ENCODE peak calls at places on chromosomes 5 and 9, in eight cellular contexts. Z is cardiac muscle cell; R is transverse colon; F is astrocyte; M is fibroblast of villous mesenchyme; Y is CD4-positive, alpha-beta T cell; I is choroid plexus epithelial cell; E is lung. J is an unnamed sample.

GRCh38 chr5:111859031-111859430 is 102.0 kb upstream of the NREP start:
- DNase-seq in Z (no peak), R (no peak), F (peak; percentile 87), M (no peak), Y (no peak), I (peak; percentile 82), E (no peak), J (no peak)

GRCh38 chr9:88303785-88304495 is 84.3 kb upstream of the SPIN1 start:
- DNase-seq in Z (no peak), R (no peak), F (peak; percentile 71), M (peak; percentile 22), Y (no peak), I (peak; percentile 33), E (no peak), J (peak; percentile 61)

GRCh38 chr5:140303987-140304386 is 1.1 kb upstream of the PFDN1 start:
- DNase-seq in Z (no peak), R (no peak), F (no peak), M (no peak), Y (no peak), I (no peak), E (no peak), J (no peak)

GRCh38 chr5:102713682-102714231 is 41.3 kb upstream of the PAM start:
- DNase-seq in Z (peak; percentile 1), R (no peak), F (no peak), M (no peak), Y (no peak), I (peak; percentile 9), E (no peak), J (no peak)

GRCh38 chr5:3185488-3185887 is 410.1 kb upstream of the IRX1 start:
- DNase-seq in Z (no peak), R (no peak), F (no peak), M (no peak), Y (no peak), I (no peak), E (no peak), J (no peak)

GRCh38 chr5:80753712-80754111 is 98.9 kb upstream of the DHFR start:
- DNase-seq in Z (no peak), R (no peak), F (no peak), M (peak; percentile 27), Y (no peak), I (no peak), E (no peak), J (no peak)

GRCh38 chr5:91938441-91938840 is 555.3 kb upstream of the ARRDC3 start:
- DNase-seq in Z (no peak), R (no peak), F (peak; percentile 30), M (no peak), Y (no peak), I (peak; percentile 22), E (no peak), J (no peak)

GRCh38 chr5:149747141-149747832 is 17.2 kb downstream of the PPARGC1B start:
- DNase-seq in Z (no peak), R (peak; percentile 94), F (no peak), M (no peak), Y (no peak), I (no peak), E (peak; percentile 81), J (no peak)

DNA sequence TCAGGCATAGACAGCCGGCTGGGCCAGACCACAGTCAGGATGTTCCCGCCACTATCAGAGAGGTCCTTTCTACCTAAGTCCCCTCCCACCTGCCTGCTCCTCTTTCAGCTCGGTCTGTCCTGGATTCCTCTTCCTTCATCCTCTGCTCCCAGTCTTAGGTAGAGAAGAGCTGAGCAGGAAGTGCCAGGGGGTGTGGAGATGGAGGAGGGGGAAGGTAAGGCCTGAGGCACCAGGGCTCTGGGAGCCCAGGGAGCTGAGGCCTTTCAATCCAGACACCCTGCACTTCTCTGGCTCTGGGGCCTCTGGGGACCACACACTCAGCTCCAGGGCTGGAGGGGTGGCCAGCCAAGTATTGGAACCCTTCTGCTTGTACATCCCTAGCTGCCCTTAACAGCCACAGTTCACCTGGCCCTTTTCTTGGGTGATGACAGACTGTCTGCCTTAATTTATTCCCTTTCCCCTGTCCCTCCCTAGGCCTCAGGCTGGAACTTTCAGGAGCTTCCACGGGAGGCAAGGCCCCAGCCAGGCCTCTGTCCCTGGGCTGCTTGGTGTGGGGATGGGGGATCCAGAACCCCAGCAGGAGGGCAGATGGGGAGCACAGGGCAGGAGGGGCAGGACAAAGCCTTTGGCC is 15.6 kb downstream of the IRF1 start:
- DNase-seq in Z (no peak), R (peak; percentile 9), F (no peak), M (no peak), Y (no peak), I (no peak), E (no peak), J (no peak)
- TF ChIP-seq CTCF in Z (no peak), R (no peak), F (no peak), M (no peak), Y (no peak), I (no peak), E (no peak), J (no peak)

DNA sequence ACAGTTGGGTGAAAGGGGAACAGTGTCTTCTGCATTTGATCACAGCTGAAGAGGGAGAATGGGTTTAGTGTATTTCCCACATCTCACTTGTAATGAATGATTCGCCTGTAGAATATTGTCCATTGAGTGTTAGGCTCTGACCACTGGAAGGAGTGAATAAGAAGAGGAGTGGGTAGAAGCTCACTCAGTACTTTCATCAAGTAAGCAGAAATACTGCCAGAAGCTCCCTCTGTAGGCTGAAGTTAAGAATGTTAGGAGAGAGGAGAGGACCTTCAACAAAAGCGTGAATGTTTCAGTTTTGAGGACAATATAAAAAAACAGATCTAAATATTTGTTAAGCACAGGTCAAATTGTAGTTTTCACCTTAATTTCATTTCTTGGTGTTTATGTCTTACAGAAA is 27.5 kb downstream of the FSD1L start:
- DNase-seq in Z (peak; percentile 52), R (no peak), F (peak; percentile 57), M (peak; percentile 49), Y (no peak), I (peak; percentile 74), E (no peak), J (no peak)
- TF ChIP-seq CTCF in Z (peak; percentile 47), R (peak; percentile 30), F (peak; percentile 33), M (peak; percentile 58), Y (no peak), I (peak; percentile 70), E (no peak), J (peak; percentile 8)

GRCh38 chr9:74643303-74643933 is 146.3 kb downstream of the RORB start:
- DNase-seq in Z (no peak), R (no peak), F (no peak), M (no peak), Y (no peak), I (no peak), E (peak; percentile 58), J (no peak)

GRCh38 chr9:74644015-74644414 is 146.9 kb downstream of the RORB start:
- DNase-seq in Z (no peak), R (no peak), F (no peak), M (no peak), Y (no peak), I (no peak), E (no peak), J (no peak)

GRCh38 chr9:74642376-74642775 is 145.2 kb downstream of the RORB start:
- DNase-seq in Z (no peak), R (no peak), F (no peak), M (no peak), Y (no peak), I (no peak), E (peak; percentile 64), J (no peak)

GRCh38 chr9:74645007-74645639 is 148.0 kb downstream of the RORB start:
- DNase-seq in Z (peak; percentile 57), R (no peak), F (no peak), M (peak; percentile 10), Y (no peak), I (peak; percentile 46), E (no peak), J (peak; percentile 11)
- TF ChIP-seq CTCF in Z (peak; percentile 58), R (peak; percentile 35), F (peak; percentile 58), M (peak; percentile 57), Y (no peak), I (peak; percentile 70), E (no peak), J (peak; percentile 62)

GRCh38 chr9:93861736-93862358 is 93.3 kb downstream of the BARX1 start:
- DNase-seq in Z (no peak), R (no peak), F (no peak), M (no peak), Y (no peak), I (no peak), E (no peak), J (peak; percentile 9)
- TF ChIP-seq CTCF in Z (no peak), R (no peak), F (no peak), M (no peak), Y (no peak), I (no peak), E (no peak), J (no peak)

DNA sequence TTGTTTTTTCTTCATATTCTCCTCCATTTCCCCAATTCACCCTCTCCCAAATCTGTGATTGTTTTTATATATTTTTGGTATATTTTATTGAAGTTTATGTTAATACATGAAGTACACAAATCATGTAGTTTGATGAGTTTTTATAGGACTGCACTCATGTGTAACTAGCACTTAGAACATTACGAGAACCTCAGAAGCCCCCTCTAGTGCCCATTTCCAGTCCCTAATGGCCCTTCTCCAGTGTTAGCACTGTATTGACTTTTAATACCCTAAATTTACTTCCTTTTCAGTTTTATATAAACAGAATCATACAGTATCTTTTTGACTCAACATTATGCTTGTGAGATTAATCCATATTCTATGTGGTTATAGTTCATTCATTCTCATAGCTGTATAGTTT is 18.5 kb upstream of the FKTN start:
- DNase-seq in Z (no peak), R (no peak), F (no peak), M (no peak), Y (no peak), I (no peak), E (no peak), J (no peak)
- TF ChIP-seq CTCF in Z (peak; percentile 7), R (no peak), F (no peak), M (peak; percentile 8), Y (no peak), I (peak; percentile 18), E (no peak), J (no peak)

DNA sequence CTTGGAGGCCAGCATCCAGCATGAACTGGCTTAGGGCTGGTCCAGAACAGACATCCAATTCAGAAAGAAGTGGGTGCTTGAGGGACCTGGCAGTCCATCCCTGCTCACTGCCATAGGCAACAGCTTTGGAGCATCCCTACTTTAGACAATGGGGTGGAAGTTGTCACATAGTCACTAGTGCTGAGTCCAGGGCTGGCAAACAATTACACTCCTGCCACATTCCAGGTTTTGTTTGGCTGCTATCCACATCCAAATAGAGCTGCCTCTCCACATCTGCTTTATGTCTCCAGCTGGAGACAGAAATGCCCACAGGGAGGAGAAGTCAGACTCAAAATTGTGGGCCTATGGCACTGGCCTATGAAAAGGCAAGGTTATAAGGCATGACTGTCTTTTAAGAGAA is 7.0 kb downstream of the FSTL4 start:
- DNase-seq in Z (no peak), R (no peak), F (no peak), M (no peak), Y (no peak), I (no peak), E (no peak), J (no peak)
- TF ChIP-seq CTCF in Z (no peak), R (no peak), F (no peak), M (no peak), Y (no peak), I (no peak), E (no peak), J (no peak)

DNA sequence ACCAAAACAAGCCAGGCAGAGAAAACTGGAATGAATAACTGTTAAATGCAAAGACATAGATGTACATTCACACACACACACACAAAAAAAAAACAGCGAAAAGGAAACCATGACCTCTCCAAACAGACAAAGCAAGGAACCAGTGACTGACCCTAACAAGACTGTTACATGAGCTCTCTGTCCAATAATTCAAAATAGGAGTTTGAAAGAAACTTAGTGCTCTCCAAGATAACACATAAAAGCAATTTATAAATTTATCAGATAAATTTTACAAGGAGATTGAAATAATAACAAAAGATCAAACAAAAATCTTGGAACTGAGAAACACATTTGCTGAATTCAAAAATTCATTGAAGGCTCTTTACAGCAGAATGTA is 423.5 kb upstream of the RGMB start:
- DNase-seq in Z (no peak), R (no peak), F (no peak), M (no peak), Y (no peak), I (no peak), E (no peak), J (no peak)
- TF ChIP-seq CTCF in Z (no peak), R (no peak), F (no peak), M (no peak), Y (no peak), I (no peak), E (no peak), J (no peak)

J was measured in GM10248.